ENCODE peak calls at places on chromosomes 12 and 14, in five cellular contexts. V, K, S, R and I are unnamed samples.

GRCh38 chr14:22882529-22883190 is 362 bp upstream of the REM2 start:
- DNase-seq in S (peak; percentile 52), V (peak; percentile 21), R (peak; percentile 69), K (no peak), I (peak; percentile 80)

GRCh38 chr12:59699408-59700144 is 103.7 kb downstream of the SLC16A7 start:
- DNase-seq in V (no peak), S (peak; percentile 65), K (no peak), R (no peak), I (peak; percentile 89)

GRCh38 chr14:95835331-95835730 is 41.3 kb upstream of the TUNAR start:
- DNase-seq in S (no peak), R (no peak), V (no peak), K (no peak), I (no peak)

GRCh38 chr12:54932691-54933090 is 51.9 kb downstream of the TESPA1 start:
- DNase-seq in V (no peak), S (peak; percentile 33), R (no peak), K (peak; percentile 50), I (peak; percentile 53)

GRCh38 chr12:26126340-26127284 is 1.8 kb upstream of the BHLHE41 start:
- DNase-seq in K (peak; percentile 17), V (peak; percentile 84), S (peak; percentile 89), R (peak; percentile 91), I (peak; percentile 86)

GRCh38 chr12:63419119-63419518 is 249.2 kb downstream of the DPY19L2 start:
- DNase-seq in R (no peak), S (peak; percentile 85), V (no peak), K (no peak), I (peak; percentile 94)

GRCh38 chr14:25615174-25615573 is 565.2 kb upstream of the STXBP6 start:
- DNase-seq in V (no peak), S (no peak), K (no peak), R (no peak), I (no peak)

GRCh38 chr14:93037354-93037753 is 78.4 kb downstream of the ITPK1 start:
- DNase-seq in S (no peak), R (no peak), V (no peak), K (no peak), I (no peak)

GRCh38 chr14:21748869-21749303 is 75.3 kb upstream of the OR4E1 start:
- DNase-seq in R (peak; percentile 69), S (peak; percentile 37), K (peak; percentile 2), V (peak; percentile 79), I (peak; percentile 55)

GRCh38 chr12:25436206-25436912 is 116.7 kb downstream of the LMNTD1 start:
- DNase-seq in S (peak; percentile 56), R (peak; percentile 68), K (peak; percentile 8), V (peak; percentile 91), I (peak; percentile 76)

GRCh38 chr12:59164991-59165718 is 244.9 kb upstream of the LRIG3 start:
- DNase-seq in K (peak; percentile 57), R (peak; percentile 54), V (peak; percentile 41), S (peak; percentile 36), I (peak; percentile 83)

GRCh38 chr12:19533567-19533966 is 94.3 kb downstream of the AEBP2 start:
- DNase-seq in S (no peak), R (no peak), K (no peak), V (no peak), I (no peak)

GRCh38 chr14:61649283-61649682 is 46.0 kb upstream of the HIF1A start:
- DNase-seq in R (no peak), S (no peak), K (no peak), V (no peak), I (no peak)

GRCh38 chr14:100015251-100015655 is 50.0 kb upstream of the EVL start:
- DNase-seq in V (no peak), R (no peak), K (no peak), S (no peak), I (no peak)